ENCODE peak calls at places on chromosomes 16 and 17, in eight cellular contexts. P, W, X, L, S, M, O and Y are unnamed samples.

GRCh38 chr17:60525347-60525623 is 757 bp downstream of the APPBP2 start:
- DNase-seq in X (peak), W (no peak), M (no peak), P (no peak), S (peak), L (no peak), O (no peak), Y (no peak)

GRCh38 chr16:49353650-49354049 is 20.0 kb upstream of the C16orf78 start:
- DNase-seq in P (no peak), L (no peak), O (no peak), S (peak), W (no peak), M (no peak), X (no peak), Y (no peak)

GRCh38 chr17:27106982-27107360 is 186.9 kb upstream of the WSB1 start:
- DNase-seq in S (no peak), L (no peak), W (no peak), O (no peak), P (no peak), M (no peak), X (no peak), Y (peak)

GRCh38 chr17:49157784-49158183 is 25.2 kb downstream of the B4GALNT2 start:
- DNase-seq in X (no peak), M (no peak), S (peak), W (no peak), L (no peak), P (no peak), O (no peak), Y (no peak)

GRCh38 chr17:52157603-52158449 is 688 bp downstream of the CA10 start:
- DNase-seq in M (peak), W (no peak), O (no peak), L (peak), P (no peak), X (no peak), S (no peak), Y (no peak)

GRCh38 chr16:80938035-80938927 is 68.4 kb downstream of the CMC2 start:
- DNase-seq in X (peak), S (peak), L (no peak), P (peak), M (no peak), O (no peak), W (no peak), Y (peak)

GRCh38 chr16:79155904-79156303 is 444.6 kb downstream of the MAF start:
- DNase-seq in L (no peak), P (no peak), O (no peak), M (no peak), W (no peak), X (no peak), S (no peak), Y (no peak)

GRCh38 chr17:38730526-38731379 is 612 bp downstream of the CISD3 start:
- DNase-seq in M (peak), W (peak), X (peak), S (peak), L (peak), O (peak), P (peak), Y (no peak)

GRCh38 chr17:6574689-6575595 is 18.6 kb upstream of the PITPNM3 start:
- DNase-seq in S (peak), P (peak), M (no peak), L (peak), X (peak), W (no peak), O (no peak), Y (no peak)

GRCh38 chr16:86765389-86766026 is 187.2 kb downstream of the FOXL1 start:
- DNase-seq in O (peak), X (no peak), M (no peak), L (no peak), P (no peak), S (no peak), W (no peak), Y (no peak)

GRCh38 chr16:3431779-3432219 is 11.5 kb downstream of the ZNF597 start:
- DNase-seq in M (no peak), X (peak), W (no peak), O (no peak), L (peak), P (peak), S (peak), Y (no peak)

GRCh38 chr17:40564195-40564882 is 933 bp downstream of the CCR7 start:
- DNase-seq in P (no peak), W (no peak), L (no peak), X (no peak), O (peak), M (peak), S (no peak), Y (no peak)
- H3K27ac ChIP-seq in P (no peak), W (no peak), L (no peak), X (no peak), O (peak), M (no peak), S (no peak), Y (no peak)

GRCh38 chr17:42460371-42460770 is 1.7 kb downstream of the ATP6V0A1 start:
- DNase-seq in O (no peak), P (no peak), M (no peak), W (peak), L (no peak), X (no peak), S (no peak), Y (no peak)
- H3K27ac ChIP-seq in O (peak), P (peak), M (no peak), W (peak), L (peak), X (peak), S (no peak), Y (peak)

DNA sequence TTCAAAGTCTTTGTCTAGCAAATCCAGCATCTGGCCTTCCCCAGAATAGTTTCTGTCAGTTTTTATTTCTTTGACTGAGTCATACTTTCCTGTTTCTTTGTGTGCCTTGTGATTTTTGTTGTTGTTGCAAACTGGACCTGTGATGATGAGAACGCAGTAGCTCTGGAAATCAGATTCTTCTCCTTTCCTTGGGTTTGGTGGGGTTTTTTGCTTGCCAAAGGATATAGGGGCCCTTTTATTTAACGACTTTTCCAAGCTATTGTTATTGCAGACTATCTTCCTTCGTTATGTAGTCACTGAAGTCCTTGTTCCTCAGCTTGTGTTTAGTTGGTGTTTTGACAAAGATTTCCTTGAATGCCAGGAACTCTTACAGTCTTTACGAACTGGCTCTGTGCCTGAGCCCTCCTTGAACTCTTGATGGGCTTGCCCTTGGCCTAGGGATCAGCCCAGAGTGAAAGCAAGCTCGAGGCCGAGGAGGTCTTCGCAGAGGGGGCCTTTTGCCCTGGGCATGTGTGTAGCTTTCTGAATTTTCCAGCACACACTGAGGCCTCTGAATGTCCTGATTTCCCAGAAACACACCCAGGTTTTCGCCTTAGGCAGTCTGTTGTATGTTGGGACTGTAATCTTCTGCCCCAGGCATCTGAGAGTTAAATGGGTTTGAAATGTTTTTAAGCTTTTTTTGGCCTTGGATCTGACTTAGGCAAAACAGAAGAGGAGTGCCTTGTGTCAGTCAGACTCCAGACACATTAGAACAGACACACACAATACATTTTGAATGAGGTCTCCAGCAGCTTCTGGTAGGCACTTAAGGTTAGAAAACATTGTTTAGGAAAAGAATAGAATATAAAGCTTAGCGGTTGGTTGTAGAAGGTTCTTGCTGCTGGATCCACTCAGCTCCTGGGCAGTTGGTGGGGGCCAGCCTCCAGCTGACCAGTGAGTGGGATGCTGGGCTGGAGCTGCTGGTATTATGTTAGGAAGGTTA is 17.0 kb downstream of the FOXK2 start:
- DNase-seq in L (no peak), M (no peak), W (no peak), S (peak), O (no peak), X (peak), P (no peak), Y (peak)
- H3K27ac ChIP-seq in L (peak), M (peak), W (peak), S (peak), O (peak), X (peak), P (peak), Y (peak)

DNA sequence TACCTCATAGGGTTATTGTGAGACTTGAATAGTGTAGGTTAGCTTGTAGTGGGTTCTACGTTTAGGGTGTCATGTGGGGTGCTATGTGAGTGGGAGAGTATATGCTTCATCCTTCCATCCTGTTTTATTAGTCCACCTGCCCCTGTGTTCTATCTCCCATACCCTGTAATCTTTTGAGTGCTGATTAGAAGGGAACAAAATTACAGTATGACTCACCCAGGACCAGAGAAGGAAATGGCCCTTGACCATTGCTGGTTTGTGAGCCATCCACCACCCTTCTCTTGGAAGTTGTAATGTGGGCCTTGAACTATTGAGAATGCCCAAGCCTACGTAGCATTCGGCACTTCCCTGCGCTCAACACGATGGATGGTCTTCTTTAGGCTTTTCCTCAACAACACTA is 17.1 kb downstream of the SAP30BP start:
- DNase-seq in P (no peak), S (no peak), X (no peak), M (no peak), L (no peak), W (no peak), O (no peak), Y (no peak)
- H3K27ac ChIP-seq in P (peak), S (no peak), X (no peak), M (no peak), L (no peak), W (peak), O (peak), Y (peak)

GRCh38 chr16:31475949-31476304 is 4.0 kb downstream of the TGFB1I1 start:
- DNase-seq in X (no peak), W (no peak), O (peak), M (peak), L (peak), S (no peak), P (peak), Y (no peak)

GRCh38 chr16:31476305-31477219 is 4.6 kb downstream of the TGFB1I1 start:
- DNase-seq in L (peak), X (peak), W (peak), P (peak), S (no peak), O (peak), M (peak), Y (no peak)

GRCh38 chr16:31479752-31480151 is 3.2 kb upstream of the SLC5A2 start:
- DNase-seq in S (no peak), M (no peak), X (no peak), P (no peak), W (no peak), O (no peak), L (no peak), Y (no peak)

GRCh38 chr16:31478956-31479355 is 4.0 kb upstream of the SLC5A2 start:
- DNase-seq in P (no peak), L (no peak), M (no peak), W (no peak), S (no peak), O (no peak), X (no peak), Y (no peak)

GRCh38 chr16:31477220-31478216 is 5.4 kb upstream of the SLC5A2 start:
- DNase-seq in X (peak), P (peak), O (peak), L (peak), M (peak), W (peak), S (no peak), Y (no peak)
- H3K27ac ChIP-seq in X (peak), P (peak), O (peak), L (peak), M (no peak), W (peak), S (peak), Y (no peak)

GRCh38 chr17:80110447-80110812 is 9.0 kb downstream of the GAA start:
- DNase-seq in W (no peak), L (no peak), O (no peak), X (no peak), M (no peak), P (no peak), S (no peak), Y (no peak)

GRCh38 chr17:80109066-80109618 is 7.8 kb downstream of the GAA start:
- DNase-seq in W (no peak), P (no peak), X (no peak), L (no peak), M (no peak), O (no peak), S (no peak), Y (no peak)

GRCh38 chr17:80108321-80108971 is 7.1 kb downstream of the GAA start:
- DNase-seq in P (no peak), M (peak), S (no peak), W (no peak), X (no peak), L (peak), O (no peak), Y (no peak)

GRCh38 chr17:80110927-80111701 is 9.7 kb downstream of the GAA start:
- DNase-seq in X (no peak), S (no peak), M (no peak), W (no peak), P (no peak), L (no peak), O (no peak), Y (no peak)

DNA sequence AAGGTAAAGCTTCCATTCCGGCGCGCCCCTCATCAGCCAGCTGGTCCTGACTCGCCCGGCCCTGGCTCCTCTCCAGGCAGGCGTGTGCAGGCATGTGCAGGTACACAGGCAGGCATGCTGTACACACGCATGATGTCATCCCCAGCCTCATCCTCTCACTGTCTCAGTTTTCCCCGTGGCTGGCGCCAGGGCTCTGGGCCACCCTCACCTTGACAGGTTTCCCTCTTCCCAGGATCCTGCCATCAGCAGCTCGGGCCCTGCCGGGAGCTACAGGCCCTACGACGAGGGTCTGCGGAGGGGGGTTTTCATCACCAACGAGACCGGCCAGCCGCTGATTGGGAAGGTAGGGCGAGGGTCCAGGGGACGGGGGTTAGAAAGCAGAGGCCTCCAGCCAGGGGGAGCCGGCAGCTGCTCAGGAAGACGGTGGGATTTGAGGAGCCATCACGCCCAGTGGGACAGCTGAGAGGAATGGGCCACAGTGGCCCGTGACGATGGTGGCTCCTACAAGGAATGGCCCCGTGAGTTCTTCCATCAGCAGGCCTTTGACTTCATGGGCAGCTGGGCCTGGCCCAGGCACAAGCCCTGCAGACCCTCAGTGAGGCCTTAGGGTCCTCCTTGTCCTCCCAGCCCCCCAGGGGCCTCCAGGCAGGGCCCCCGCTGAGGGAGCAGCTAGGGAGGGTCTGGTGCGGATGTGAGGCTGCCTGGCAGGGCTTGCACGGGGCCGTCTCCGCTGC is 8.5 kb downstream of the GAA start:
- DNase-seq in W (no peak), L (no peak), X (no peak), O (no peak), M (no peak), P (no peak), S (no peak), Y (peak)
- H3K27ac ChIP-seq in W (no peak), L (no peak), X (no peak), O (no peak), M (no peak), P (no peak), S (no peak), Y (no peak)

GRCh38 chr17:78357177-78357586 is 2.7 kb downstream of the SOCS3 start:
- DNase-seq in W (no peak), M (peak), S (peak), X (peak), L (peak), O (no peak), P (no peak), Y (no peak)

GRCh38 chr17:78355045-78355641 is 4.7 kb downstream of the SOCS3 start:
- DNase-seq in X (no peak), M (no peak), W (no peak), O (no peak), P (no peak), S (no peak), L (no peak), Y (no peak)

GRCh38 chr17:78355701-78356100 is 4.2 kb downstream of the SOCS3 start:
- DNase-seq in O (no peak), W (no peak), M (peak), P (no peak), L (no peak), X (no peak), S (peak), Y (no peak)

GRCh38 chr17:78357687-78358537 is 2.0 kb downstream of the SOCS3 start:
- DNase-seq in O (no peak), L (no peak), P (no peak), S (peak), W (no peak), M (peak), X (no peak), Y (no peak)

GRCh38 chr17:78356163-78356713 is 3.6 kb downstream of the SOCS3 start:
- DNase-seq in O (no peak), X (peak), W (peak), S (peak), L (no peak), P (peak), M (peak), Y (peak)
- H3K27ac ChIP-seq in O (peak), X (no peak), W (no peak), S (peak), L (peak), P (peak), M (no peak), Y (peak)

GRCh38 chr17:16352303-16352837 is 899 bp downstream of the CENPV start:
- DNase-seq in W (no peak), X (peak), O (peak), S (peak), M (peak), P (peak), L (peak), Y (no peak)
- H3K27ac ChIP-seq in W (no peak), X (no peak), O (peak), S (no peak), M (no peak), P (peak), L (no peak), Y (no peak)

DNA sequence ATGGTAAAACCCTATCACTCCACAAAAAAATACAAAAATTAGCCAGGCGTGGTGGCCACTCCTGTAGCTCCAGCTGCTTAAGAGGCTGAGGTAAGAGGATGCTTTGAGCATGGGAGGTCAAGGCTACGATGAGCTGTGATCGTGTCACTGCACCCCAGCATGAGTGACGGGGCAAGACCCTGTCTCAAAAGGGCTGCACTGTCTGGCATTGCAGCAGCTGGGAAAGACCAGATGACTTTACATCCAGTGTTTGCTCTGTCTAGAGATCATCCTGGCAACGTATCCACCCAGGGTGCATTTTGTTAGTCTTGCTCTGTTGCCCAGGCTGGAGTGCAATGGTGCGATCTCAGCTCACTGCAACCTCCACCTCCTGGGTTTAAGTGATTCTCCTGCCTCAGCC is 52.0 kb downstream of the MRM3 start:
- DNase-seq in M (no peak), W (no peak), P (no peak), O (no peak), L (no peak), X (no peak), S (no peak), Y (no peak)
- H3K27ac ChIP-seq in M (no peak), W (no peak), P (peak), O (no peak), L (no peak), X (no peak), S (no peak), Y (no peak)

GRCh38 chr16:72736074-72736473 is 311.9 kb downstream of the ZFHX3 start:
- DNase-seq in O (no peak), W (no peak), S (no peak), P (no peak), X (no peak), M (no peak), L (no peak), Y (no peak)

GRCh38 chr16:72744064-72744793 is 303.7 kb downstream of the ZFHX3 start:
- DNase-seq in O (no peak), S (no peak), P (no peak), L (no peak), X (no peak), W (no peak), M (no peak), Y (no peak)

GRCh38 chr16:72743011-72743761 is 304.7 kb downstream of the ZFHX3 start:
- DNase-seq in O (no peak), X (no peak), P (no peak), W (no peak), L (no peak), M (no peak), S (no peak), Y (no peak)

GRCh38 chr16:72739577-72739976 is 308.4 kb downstream of the ZFHX3 start:
- DNase-seq in X (no peak), O (no peak), S (no peak), P (no peak), M (no peak), W (peak), L (no peak), Y (no peak)

GRCh38 chr16:72740346-72740745 is 307.6 kb downstream of the ZFHX3 start:
- DNase-seq in M (no peak), L (no peak), S (no peak), X (no peak), P (no peak), W (no peak), O (no peak), Y (no peak)
- H3K27ac ChIP-seq in M (no peak), L (no peak), S (no peak), X (no peak), P (no peak), W (no peak), O (no peak), Y (no peak)